ENCODE peak calls at places on chromosomes 6 and 20, in six cellular contexts. One of them, this sample, is unnamed.

GRCh38 chr20:57896017-57896416 is 186.2 kb upstream of the PMEPA1 start:
- DNase-seq in stomach: no peak
- DNase-seq in prostate gland: no peak
- DNase-seq in A549: no peak
- DNase-seq in ovary: no peak
- DNase-seq in GM12878: no peak
- DNase-seq in this sample: no peak

GRCh38 chr6:28710466-28711191 is 184.9 kb downstream of the GPX5 start:
- DNase-seq in stomach: no peak
- DNase-seq in prostate gland: no peak
- DNase-seq in A549: peak
- DNase-seq in ovary: no peak
- DNase-seq in GM12878: no peak
- DNase-seq in this sample: no peak

GRCh38 chr20:7113577-7114466 is 346.3 kb downstream of the BMP2 start:
- DNase-seq in stomach: peak
- DNase-seq in prostate gland: no peak
- DNase-seq in A549: peak
- DNase-seq in ovary: no peak
- DNase-seq in GM12878: no peak
- DNase-seq in this sample: no peak

GRCh38 chr6:38805127-38805655 is 90.1 kb downstream of the DNAH8 start:
- DNase-seq in stomach: no peak
- DNase-seq in prostate gland: no peak
- DNase-seq in A549: no peak
- DNase-seq in ovary: no peak
- DNase-seq in GM12878: no peak
- DNase-seq in this sample: no peak

GRCh38 chr20:38325905-38326304 is 20.4 kb upstream of the LBP start:
- DNase-seq in stomach: no peak
- DNase-seq in prostate gland: no peak
- DNase-seq in A549: no peak
- DNase-seq in ovary: no peak
- DNase-seq in GM12878: no peak
- DNase-seq in this sample: no peak

GRCh38 chr6:45576648-45577624 is 199.2 kb upstream of the SUPT3H start:
- DNase-seq in stomach: no peak
- DNase-seq in prostate gland: no peak
- DNase-seq in A549: no peak
- DNase-seq in ovary: no peak
- DNase-seq in GM12878: no peak
- DNase-seq in this sample: no peak

GRCh38 chr20:13158339-13158738 is 62.7 kb upstream of the ISM1 start:
- DNase-seq in stomach: no peak
- DNase-seq in prostate gland: peak
- DNase-seq in A549: no peak
- DNase-seq in ovary: no peak
- DNase-seq in GM12878: no peak
- DNase-seq in this sample: no peak

GRCh38 chr6:84442241-84442640 is 214.8 kb upstream of the CEP162 start:
- DNase-seq in stomach: no peak
- DNase-seq in prostate gland: no peak
- DNase-seq in A549: no peak
- DNase-seq in ovary: no peak
- DNase-seq in GM12878: no peak
- DNase-seq in this sample: no peak

GRCh38 chr20:56360899-56361199 is 2.1 kb downstream of the FAM210B start:
- DNase-seq in stomach: no peak
- DNase-seq in prostate gland: no peak
- DNase-seq in A549: no peak
- DNase-seq in ovary: no peak
- DNase-seq in GM12878: no peak
- DNase-seq in this sample: no peak

GRCh38 chr6:42103753-42104094 is 38.7 kb downstream of the C6orf132 start:
- DNase-seq in stomach: no peak
- DNase-seq in prostate gland: no peak
- DNase-seq in A549: no peak
- DNase-seq in ovary: no peak
- DNase-seq in GM12878: no peak
- DNase-seq in this sample: no peak

GRCh38 chr6:42103218-42103617 is 39.2 kb downstream of the C6orf132 start:
- DNase-seq in stomach: no peak
- DNase-seq in prostate gland: peak
- DNase-seq in A549: no peak
- DNase-seq in ovary: no peak
- DNase-seq in GM12878: no peak
- DNase-seq in this sample: no peak

GRCh38 chr6:42105714-42106662 is 36.4 kb downstream of the C6orf132 start:
- DNase-seq in stomach: no peak
- DNase-seq in prostate gland: no peak
- DNase-seq in A549: no peak
- DNase-seq in ovary: no peak
- DNase-seq in GM12878: no peak
- DNase-seq in this sample: no peak

GRCh38 chr6:42104807-42105713 is 37.4 kb downstream of the C6orf132 start:
- DNase-seq in stomach: no peak
- DNase-seq in prostate gland: no peak
- DNase-seq in A549: no peak
- DNase-seq in ovary: no peak
- DNase-seq in GM12878: no peak
- DNase-seq in this sample: no peak

GRCh38 chr6:42104095-42104806 is 38.2 kb downstream of the C6orf132 start:
- DNase-seq in stomach: peak
- DNase-seq in prostate gland: no peak
- DNase-seq in A549: no peak
- DNase-seq in ovary: peak
- DNase-seq in GM12878: peak
- DNase-seq in this sample: no peak
- TF ChIP-seq CTCF in stomach: peak
- TF ChIP-seq CTCF in prostate gland: peak
- TF ChIP-seq CTCF in A549: no peak
- TF ChIP-seq CTCF in ovary: no peak
- TF ChIP-seq CTCF in GM12878: peak
- TF ChIP-seq CTCF in this sample: peak

GRCh38 chr6:135922746-135923145 is 71.2 kb downstream of the PDE7B start:
- DNase-seq in stomach: no peak
- DNase-seq in prostate gland: no peak
- DNase-seq in A549: no peak
- DNase-seq in ovary: no peak
- DNase-seq in GM12878: no peak
- DNase-seq in this sample: no peak

GRCh38 chr6:135919026-135919425 is 67.5 kb downstream of the PDE7B start:
- DNase-seq in stomach: no peak
- DNase-seq in prostate gland: no peak
- DNase-seq in A549: no peak
- DNase-seq in ovary: no peak
- DNase-seq in GM12878: no peak
- DNase-seq in this sample: no peak

GRCh38 chr6:135921176-135921575 is 69.7 kb downstream of the PDE7B start:
- DNase-seq in stomach: no peak
- DNase-seq in prostate gland: no peak
- DNase-seq in A549: no peak
- DNase-seq in ovary: no peak
- DNase-seq in GM12878: no peak
- DNase-seq in this sample: no peak

GRCh38 chr6:135922170-135922569 is 70.7 kb downstream of the PDE7B start:
- DNase-seq in stomach: no peak
- DNase-seq in prostate gland: peak
- DNase-seq in A549: no peak
- DNase-seq in ovary: peak
- DNase-seq in GM12878: no peak
- DNase-seq in this sample: no peak

GRCh38 chr6:135920689-135921088 is 69.2 kb downstream of the PDE7B start:
- DNase-seq in stomach: no peak
- DNase-seq in prostate gland: no peak
- DNase-seq in A549: no peak
- DNase-seq in ovary: no peak
- DNase-seq in GM12878: no peak
- DNase-seq in this sample: no peak
- H3K27ac ChIP-seq in stomach: no peak
- H3K27ac ChIP-seq in prostate gland: no peak
- H3K27ac ChIP-seq in A549: peak
- H3K27ac ChIP-seq in ovary: no peak
- H3K27ac ChIP-seq in GM12878: no peak
- H3K27ac ChIP-seq in this sample: no peak

GRCh38 chr6:26033132-26033941 is 53.9 kb upstream of the HFE start:
- DNase-seq in stomach: peak
- DNase-seq in prostate gland: peak
- DNase-seq in A549: peak
- DNase-seq in ovary: peak
- DNase-seq in GM12878: peak
- DNase-seq in this sample: no peak

GRCh38 chr6:26031151-26031594 is 56.1 kb upstream of the HFE start:
- DNase-seq in stomach: no peak
- DNase-seq in prostate gland: no peak
- DNase-seq in A549: no peak
- DNase-seq in ovary: no peak
- DNase-seq in GM12878: no peak
- DNase-seq in this sample: no peak

GRCh38 chr6:26032387-26033131 is 54.7 kb upstream of the HFE start:
- DNase-seq in stomach: no peak
- DNase-seq in prostate gland: no peak
- DNase-seq in A549: no peak
- DNase-seq in ovary: no peak
- DNase-seq in GM12878: peak
- DNase-seq in this sample: no peak

GRCh38 chr6:26030716-26031115 is 56.5 kb upstream of the HFE start:
- DNase-seq in stomach: no peak
- DNase-seq in prostate gland: no peak
- DNase-seq in A549: no peak
- DNase-seq in ovary: no peak
- DNase-seq in GM12878: no peak
- DNase-seq in this sample: no peak

DNA sequence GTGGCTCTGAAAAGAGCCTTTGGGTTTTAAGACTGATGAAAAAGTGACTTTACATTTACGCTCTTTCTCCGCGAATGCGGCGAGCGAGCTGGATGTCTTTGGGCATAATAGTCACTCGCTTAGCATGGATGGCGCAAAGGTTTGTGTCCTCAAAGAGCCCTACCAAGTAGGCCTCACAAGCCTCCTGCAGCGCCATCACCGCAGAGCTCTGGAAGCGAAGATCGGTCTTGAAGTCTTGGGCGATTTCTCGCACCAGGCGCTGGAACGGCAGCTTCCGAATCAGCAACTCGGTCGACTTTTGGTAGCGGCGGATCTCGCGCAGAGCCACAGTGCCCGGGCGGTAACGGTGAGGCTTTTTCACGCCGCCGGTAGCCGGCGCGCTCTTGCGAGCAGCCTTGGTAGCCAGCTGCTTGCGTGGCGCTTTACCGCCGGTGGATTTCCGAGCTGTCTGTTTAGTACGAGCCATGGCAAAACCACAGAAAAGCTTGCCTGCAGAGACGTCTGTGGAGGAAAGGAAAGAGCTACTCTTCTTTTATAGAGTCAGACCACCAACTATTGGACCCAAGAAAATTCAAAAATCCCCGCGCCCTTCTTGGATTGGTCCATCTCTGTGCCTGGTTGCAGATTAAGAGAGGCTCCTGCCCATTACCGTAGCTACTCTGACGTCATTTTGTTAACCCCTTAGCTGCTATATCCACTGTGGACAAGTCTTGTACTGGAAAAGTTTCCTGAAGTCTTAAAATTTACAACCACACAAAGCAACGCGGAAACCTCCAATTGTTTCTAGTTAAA is 55.4 kb upstream of the HFE start:
- DNase-seq in stomach: peak
- DNase-seq in prostate gland: peak
- DNase-seq in A549: peak
- DNase-seq in ovary: peak
- DNase-seq in GM12878: peak
- DNase-seq in this sample: peak
- TF ChIP-seq POLR2A in stomach: no peak
- TF ChIP-seq POLR2A in prostate gland: peak
- TF ChIP-seq POLR2A in A549: peak
- TF ChIP-seq POLR2A in ovary: no peak
- TF ChIP-seq POLR2A in GM12878: peak
- TF ChIP-seq POLR2A in this sample: peak

GRCh38 chr6:121465101-121465500 is 29.7 kb downstream of the GJA1 start:
- DNase-seq in stomach: no peak
- DNase-seq in prostate gland: no peak
- DNase-seq in A549: no peak
- DNase-seq in ovary: no peak
- DNase-seq in GM12878: no peak
- DNase-seq in this sample: no peak
- TF ChIP-seq CTCF in stomach: no peak
- TF ChIP-seq CTCF in prostate gland: no peak
- TF ChIP-seq CTCF in A549: no peak
- TF ChIP-seq CTCF in ovary: no peak
- TF ChIP-seq CTCF in GM12878: no peak
- TF ChIP-seq CTCF in this sample: no peak